ENCODE peak calls at places on chromosome 1, in eight cellular contexts. S is lower leg skin, E is GM10248, R is neural crest cell, F is OCI-LY7, W is GM12864, M is sigmoid colon, K is cardiac fibroblast. C is an unnamed sample.

GRCh38 chr1:198970919-198971318 is 332.1 kb downstream of the PTPRC start:
- DNase-seq in S (no peak), E (no peak), R (no peak), F (no peak), W (no peak), M (no peak), K (peak), C (no peak)

GRCh38 chr1:235408503-235408960 is 41.3 kb downstream of the TBCE start:
- DNase-seq in S (no peak), E (no peak), R (no peak), F (no peak), W (no peak), M (no peak), K (no peak), C (no peak)

GRCh38 chr1:174818951-174819350 is 180.8 kb upstream of the CACYBP start:
- DNase-seq in S (peak), E (no peak), R (no peak), F (no peak), W (no peak), M (no peak), K (peak), C (no peak)

GRCh38 chr1:99599678-99600175 is 46.2 kb upstream of the PALMD start:
- DNase-seq in S (no peak), E (no peak), R (no peak), F (no peak), W (no peak), M (no peak), K (peak), C (no peak)

GRCh38 chr1:42272920-42273319 is 62.1 kb downstream of the FOXJ3 start:
- DNase-seq in S (no peak), E (no peak), R (no peak), F (no peak), W (no peak), M (no peak), K (no peak), C (no peak)

GRCh38 chr1:179012033-179012432 is 13.7 kb upstream of the FAM20B start:
- DNase-seq in S (no peak), E (no peak), R (no peak), F (no peak), W (no peak), M (no peak), K (no peak), C (no peak)

GRCh38 chr1:10624256-10625050 is 149.7 kb downstream of the PEX14 start:
- DNase-seq in S (no peak), E (no peak), R (no peak), F (no peak), W (no peak), M (peak), K (no peak), C (no peak)

GRCh38 chr1:178174539-178174938 is 80.6 kb downstream of the RASAL2 start:
- DNase-seq in S (no peak), E (no peak), R (no peak), F (no peak), W (no peak), M (no peak), K (no peak), C (no peak)

GRCh38 chr1:232963366-232963765 is 13.0 kb downstream of the NTPCR start:
- DNase-seq in S (no peak), E (no peak), R (no peak), F (no peak), W (no peak), M (no peak), K (peak), C (no peak)

GRCh38 chr1:234891427-234891826 is 237.2 kb downstream of the TOMM20 start:
- DNase-seq in S (no peak), E (no peak), R (no peak), F (no peak), W (no peak), M (no peak), K (no peak), C (no peak)

GRCh38 chr1:200042119-200042436 is 14.6 kb downstream of the NR5A2 start:
- DNase-seq in S (no peak), E (no peak), R (no peak), F (no peak), W (no peak), M (no peak), K (no peak), C (no peak)

GRCh38 chr1:75053207-75053606 is 81.0 kb upstream of the LHX8 start:
- DNase-seq in S (no peak), E (no peak), R (no peak), F (no peak), W (no peak), M (no peak), K (no peak), C (no peak)

GRCh38 chr1:108830119-108831008 is 26.5 kb downstream of the AKNAD1 start:
- DNase-seq in S (peak), E (no peak), R (no peak), F (no peak), W (no peak), M (peak), K (peak), C (no peak)

GRCh38 chr1:76176020-76176419 is 101.5 kb downstream of the ST6GALNAC3 start:
- DNase-seq in S (no peak), E (no peak), R (no peak), F (no peak), W (no peak), M (no peak), K (no peak), C (no peak)

GRCh38 chr1:46401964-46402626 is 8.0 kb downstream of the FAAH start:
- DNase-seq in S (peak), E (no peak), R (no peak), F (peak), W (no peak), M (peak), K (peak), C (no peak)

GRCh38 chr1:112614460-112615065 is 4.4 kb downstream of the ST7L start:
- DNase-seq in S (no peak), E (no peak), R (no peak), F (peak), W (no peak), M (no peak), K (peak), C (no peak)

GRCh38 chr1:8629241-8630091 is 188.0 kb downstream of the RERE start:
- DNase-seq in S (no peak), E (peak), R (no peak), F (peak), W (peak), M (no peak), K (peak), C (peak)

GRCh38 chr1:95257758-95258157 is 23.7 kb downstream of the RWDD3 start:
- DNase-seq in S (no peak), E (no peak), R (no peak), F (no peak), W (no peak), M (no peak), K (peak), C (no peak)

GRCh38 chr1:172640146-172640545 is 18.8 kb upstream of the FASLG start:
- DNase-seq in S (no peak), E (no peak), R (no peak), F (no peak), W (no peak), M (no peak), K (no peak), C (no peak)

GRCh38 chr1:48947761-48948537 is 171.3 kb upstream of the BEND5 start:
- DNase-seq in S (no peak), E (no peak), R (no peak), F (no peak), W (no peak), M (no peak), K (no peak), C (no peak)

GRCh38 chr1:40926441-40926840 is 53.1 kb upstream of the CTPS1 start:
- DNase-seq in S (no peak), E (no peak), R (no peak), F (no peak), W (no peak), M (peak), K (no peak), C (no peak)

GRCh38 chr1:219731771-219732170 is 118.9 kb upstream of the ZC3H11B start:
- DNase-seq in S (no peak), E (no peak), R (no peak), F (no peak), W (no peak), M (no peak), K (no peak), C (no peak)

GRCh38 chr1:1020000-1020404 is at the start of gene AGRN:
- DNase-seq in S (no peak), E (peak), R (peak), F (no peak), W (no peak), M (no peak), K (no peak), C (peak)

GRCh38 chr1:199687321-199687720 is 340.2 kb upstream of the NR5A2 start:
- DNase-seq in S (no peak), E (no peak), R (no peak), F (no peak), W (no peak), M (no peak), K (peak), C (no peak)

GRCh38 chr1:960371-961131 is at the start of gene KLHL17:
- DNase-seq in S (peak), E (peak), R (peak), F (peak), W (no peak), M (no peak), K (peak), C (peak)

GRCh38 chr1:8510041-8510823 is 192.3 kb downstream of the SLC45A1 start:
- DNase-seq in S (no peak), E (peak), R (no peak), F (peak), W (no peak), M (peak), K (peak), C (peak)

GRCh38 chr1:197481101-197481500 is 213.0 kb downstream of the CRB1 start:
- DNase-seq in S (no peak), E (no peak), R (no peak), F (peak), W (no peak), M (no peak), K (no peak), C (no peak)

GRCh38 chr1:199279872-199280649 is 641.2 kb downstream of the PTPRC start:
- DNase-seq in S (no peak), E (no peak), R (no peak), F (no peak), W (no peak), M (no peak), K (peak), C (no peak)

GRCh38 chr1:224914292-224914900 is 15.1 kb upstream of the DNAH14 start:
- DNase-seq in S (no peak), E (no peak), R (no peak), F (no peak), W (no peak), M (no peak), K (no peak), C (no peak)

GRCh38 chr1:233909195-233909594 is 4.7 kb downstream of the SLC35F3 start:
- DNase-seq in S (no peak), E (no peak), R (no peak), F (no peak), W (no peak), M (no peak), K (peak), C (no peak)

GRCh38 chr1:41275831-41276230 is 33.7 kb upstream of the SCMH1 start:
- DNase-seq in S (no peak), E (no peak), R (no peak), F (no peak), W (no peak), M (no peak), K (no peak), C (no peak)

GRCh38 chr1:226671268-226671667 is 67.8 kb downstream of the ITPKB start:
- DNase-seq in S (no peak), E (no peak), R (no peak), F (peak), W (no peak), M (no peak), K (no peak), C (no peak)

GRCh38 chr1:246210751-246211150 is 296.3 kb downstream of the SMYD3 start:
- DNase-seq in S (no peak), E (no peak), R (no peak), F (no peak), W (no peak), M (no peak), K (no peak), C (no peak)

GRCh38 chr1:170664828-170665617 is 1.1 kb downstream of the PRRX1 start:
- DNase-seq in S (no peak), E (no peak), R (no peak), F (no peak), W (no peak), M (peak), K (peak), C (peak)

GRCh38 chr1:43952731-43953350 is 6.1 kb downstream of the IPO13 start:
- DNase-seq in S (no peak), E (no peak), R (no peak), F (no peak), W (no peak), M (no peak), K (no peak), C (no peak)

GRCh38 chr1:211614615-211615014 is 35.7 kb upstream of the SLC30A1 start:
- DNase-seq in S (no peak), E (no peak), R (no peak), F (no peak), W (no peak), M (no peak), K (no peak), C (no peak)
- TF ChIP-seq CTCF in S (no peak), E (no peak), R (no peak), F (no peak), W (no peak), M (no peak), K (no peak), C (no peak)

GRCh38 chr1:82565146-82565545 is 764.4 kb downstream of the ADGRL2 start:
- DNase-seq in S (peak), E (no peak), R (no peak), F (no peak), W (no peak), M (no peak), K (peak), C (no peak)

GRCh38 chr1:82562448-82562847 is 761.7 kb downstream of the ADGRL2 start:
- DNase-seq in S (no peak), E (no peak), R (no peak), F (no peak), W (no peak), M (no peak), K (no peak), C (no peak)

GRCh38 chr1:82564338-82564737 is 763.6 kb downstream of the ADGRL2 start:
- DNase-seq in S (peak), E (no peak), R (no peak), F (no peak), W (no peak), M (no peak), K (no peak), C (no peak)

GRCh38 chr1:82567308-82567707 is 766.6 kb downstream of the ADGRL2 start:
- DNase-seq in S (no peak), E (no peak), R (no peak), F (no peak), W (no peak), M (no peak), K (no peak), C (no peak)

GRCh38 chr1:82565546-82565945 is 764.8 kb downstream of the ADGRL2 start:
- DNase-seq in S (peak), E (no peak), R (no peak), F (no peak), W (no peak), M (no peak), K (peak), C (no peak)
- TF ChIP-seq CTCF in S (no peak), E (no peak), R (no peak), F (no peak), W (no peak), M (no peak), K (no peak), C (no peak)

DNA sequence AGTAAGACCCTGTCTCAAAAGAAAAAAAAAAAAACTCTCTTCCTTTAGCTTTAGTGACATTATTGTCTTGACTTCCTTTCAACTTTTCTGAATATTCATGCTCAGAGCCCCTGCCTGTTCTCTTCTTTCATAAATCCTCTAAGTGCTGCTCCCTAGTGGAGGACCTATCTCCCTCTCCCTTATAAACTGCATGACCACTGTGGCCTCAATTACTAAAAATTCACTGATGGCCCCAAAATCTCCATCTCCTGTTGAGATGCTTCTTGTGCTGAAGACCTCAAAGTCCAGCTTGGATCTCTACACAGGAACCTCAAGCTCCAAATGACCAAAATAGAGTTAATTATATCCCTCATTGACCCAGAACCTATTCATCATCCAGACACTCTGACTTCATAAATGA is 7.8 kb downstream of the ITLN1 start:
- DNase-seq in S (no peak), E (peak), R (no peak), F (peak), W (no peak), M (no peak), K (no peak), C (peak)
- TF ChIP-seq CTCF in S (no peak), E (peak), R (peak), F (peak), W (peak), M (no peak), K (no peak), C (peak)

GRCh38 chr1:91015358-91015780 is 6.5 kb downstream of the ZNF644 start:
- DNase-seq in S (no peak), E (no peak), R (no peak), F (no peak), W (no peak), M (no peak), K (no peak), C (no peak)

GRCh38 chr1:91015794-91016550 is 5.9 kb downstream of the ZNF644 start:
- DNase-seq in S (no peak), E (no peak), R (no peak), F (no peak), W (no peak), M (no peak), K (peak), C (no peak)

GRCh38 chr1:91020967-91021685 is 709 bp downstream of the ZNF644 start:
- DNase-seq in S (peak), E (peak), R (peak), F (peak), W (peak), M (peak), K (peak), C (peak)

GRCh38 chr1:91020486-91020885 is 1.3 kb downstream of the ZNF644 start:
- DNase-seq in S (no peak), E (no peak), R (no peak), F (no peak), W (no peak), M (no peak), K (no peak), C (no peak)

DNA sequence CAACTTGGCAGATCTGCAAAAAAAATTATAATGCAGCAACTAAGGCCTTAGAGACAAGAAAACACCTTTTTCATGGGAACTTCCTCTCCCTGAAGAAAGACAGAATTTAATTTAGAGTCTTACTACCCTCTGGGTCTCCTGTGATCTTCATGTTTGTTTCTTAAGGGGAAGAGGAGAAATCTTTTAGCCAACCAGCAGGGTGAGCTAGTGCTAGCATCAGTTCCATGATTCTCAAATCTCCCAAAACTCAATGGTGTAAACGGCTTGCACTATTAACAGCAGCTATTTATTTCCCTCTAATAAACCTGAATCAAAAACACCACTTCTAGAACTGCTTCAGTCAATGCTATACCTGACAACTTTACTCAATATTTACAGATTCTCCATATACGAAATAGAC is 3.8 kb downstream of the ZNF644 start:
- DNase-seq in S (no peak), E (no peak), R (no peak), F (peak), W (no peak), M (no peak), K (peak), C (peak)
- TF ChIP-seq CTCF in S (no peak), E (peak), R (peak), F (peak), W (peak), M (no peak), K (peak), C (peak)

C was measured in GM20000.